ENCODE peak calls at places on chromosomes 6 and 20, in ten cellular contexts. Y, O, B, F, X, Z, U, L, H and T are unnamed samples.

GRCh38 chr20:34083137-34083536 is 28.9 kb downstream of the EIF2S2 start:
- DNase-seq in H (no peak), Y (peak; percentile 89), Z (peak; percentile 41), U (peak; percentile 32), O (peak; percentile 84), B (peak; percentile 90), X (no peak), F (peak; percentile 47), L (peak; percentile 96), T (peak; percentile 82)

GRCh38 chr6:6825153-6825847 is 236.8 kb downstream of the LY86 start:
- DNase-seq in U (no peak), Z (peak; percentile 56), B (no peak), Y (no peak), X (no peak), H (no peak), L (no peak), F (no peak), O (no peak), T (no peak)

GRCh38 chr6:118297821-118298220 is 250.3 kb upstream of the PLN start:
- DNase-seq in X (no peak), F (no peak), Z (no peak), Y (no peak), H (no peak), B (no peak), O (no peak), L (no peak), U (no peak), T (no peak)

GRCh38 chr20:46688151-46689081 is 828 bp downstream of the TP53RK start:
- DNase-seq in L (peak; percentile 76), Z (no peak), B (no peak), F (no peak), X (no peak), H (peak; percentile 82), O (no peak), Y (peak; percentile 28), U (peak; percentile 72), T (peak; percentile 58)

GRCh38 chr20:25659999-25660398 is 36.2 kb upstream of the NANP start:
- DNase-seq in O (no peak), Y (no peak), X (no peak), F (no peak), L (no peak), B (no peak), U (no peak), H (no peak), Z (no peak), T (no peak)

GRCh38 chr6:161748535-161749386 is 474.9 kb upstream of the AGPAT4 start:
- DNase-seq in F (peak; percentile 37), U (peak; percentile 5), B (peak; percentile 29), O (peak; percentile 45), Y (no peak), X (no peak), H (peak; percentile 5), L (peak; percentile 25), Z (no peak), T (no peak)

GRCh38 chr6:3287308-3287707 is 28.6 kb downstream of the PSMG4 start:
- DNase-seq in H (no peak), L (no peak), O (no peak), F (no peak), Y (no peak), B (no peak), Z (no peak), X (peak; percentile 67), U (no peak), T (no peak)

GRCh38 chr20:21390768-21391167 is 6.6 kb downstream of the NKX2-4 start:
- DNase-seq in O (no peak), Z (no peak), F (no peak), Y (no peak), H (no peak), B (no peak), X (no peak), U (no peak), L (no peak), T (no peak)

GRCh38 chr6:41733707-41734665 is 1.4 kb downstream of the TFEB start:
- DNase-seq in U (peak; percentile 71), O (peak; percentile 74), H (peak; percentile 91), B (peak; percentile 84), X (peak; percentile 98), F (peak; percentile 83), L (peak; percentile 83), Y (peak; percentile 76), Z (peak; percentile 58), T (peak; percentile 90)

GRCh38 chr6:106870069-106870468 is 104.5 kb downstream of the CD24 start:
- DNase-seq in F (no peak), X (no peak), O (no peak), Y (peak; percentile 80), H (peak; percentile 57), Z (no peak), L (peak; percentile 83), U (no peak), B (no peak), T (peak; percentile 32)

GRCh38 chr20:61901421-61902212 is 164.1 kb downstream of the TAF4 start:
- DNase-seq in L (peak; percentile 60), Y (no peak), X (peak; percentile 64), U (no peak), O (no peak), F (no peak), H (no peak), B (no peak), Z (no peak), T (peak; percentile 9)

GRCh38 chr6:132479131-132479530 is 33.8 kb downstream of the STX7 start:
- DNase-seq in Z (no peak), Y (no peak), U (no peak), B (no peak), H (peak; percentile 44), O (no peak), L (no peak), X (no peak), F (no peak), T (peak; percentile 33)

GRCh38 chr6:131000544-131000943 is 62.5 kb downstream of the EPB41L2 start:
- DNase-seq in X (no peak), U (no peak), H (no peak), B (no peak), L (no peak), Z (no peak), Y (no peak), O (no peak), F (no peak), T (no peak)

GRCh38 chr6:18390476-18390875 is 3.3 kb downstream of the RNF144B start:
- DNase-seq in X (no peak), L (no peak), F (no peak), H (no peak), Y (peak; percentile 14), O (no peak), B (no peak), U (no peak), Z (no peak), T (no peak)
- H3K4me3 ChIP-seq in X (no peak overlapping the region), L (no peak overlapping the region), F (no peak overlapping the region), H (peak overlapping the region; percentile 85), Y (no peak overlapping the region), O (peak overlapping the region; percentile 69), B (peak overlapping the region; percentile 72), U (peak overlapping the region; percentile 79), Z (no peak overlapping the region), T (no peak overlapping the region)

GRCh38 chr20:58906894-58907293 is 54.4 kb downstream of the GNAS start:
- DNase-seq in Z (no peak), B (no peak), L (peak; percentile 86), U (peak; percentile 91), X (no peak), Y (peak; percentile 47), O (no peak), H (peak; percentile 77), F (no peak), T (peak; percentile 72)
- H3K4me3 ChIP-seq in Z (no peak overlapping the region), B (peak overlapping the region; percentile 31), L (peak overlapping the region; percentile 61), U (no peak overlapping the region), X (no peak overlapping the region), Y (no peak overlapping the region), O (no peak overlapping the region), H (peak overlapping the region; percentile 53), F (no peak overlapping the region), T (peak overlapping the region; percentile 13)

DNA sequence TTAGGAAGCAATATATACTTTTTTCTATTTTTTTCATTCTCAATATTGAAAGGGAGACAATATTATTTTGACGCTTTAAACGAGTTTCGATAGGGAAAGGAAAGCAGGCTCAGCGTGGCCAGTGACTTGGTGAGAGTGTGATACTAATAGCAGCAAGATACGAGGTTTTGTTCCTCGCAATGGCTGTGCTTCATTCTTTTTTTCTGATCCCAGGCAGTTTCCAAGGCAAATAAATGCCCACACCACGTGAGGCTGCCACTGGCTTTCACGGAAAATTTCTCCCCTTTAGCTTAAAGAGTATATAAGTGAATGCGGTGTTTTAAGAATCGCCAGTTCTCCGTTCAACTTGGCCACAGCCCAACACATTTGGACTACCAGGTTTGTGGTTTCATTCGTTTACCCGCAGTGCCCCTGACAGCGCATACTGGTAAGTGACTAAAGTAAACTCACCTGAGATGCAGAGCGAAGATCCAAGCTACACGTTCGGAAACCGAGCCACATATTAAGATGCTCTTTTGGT is 196.4 kb upstream of the ZNF184 start:
- DNase-seq in Y (peak; percentile 35), L (peak; percentile 53), H (peak; percentile 48), X (no peak), O (no peak), B (no peak), F (no peak), Z (no peak), U (peak; percentile 21), T (no peak)
- H3K4me3 ChIP-seq in Y (peak overlapping the region; percentile 41), L (peak overlapping the region; percentile 68), H (peak overlapping the region; percentile 70), X (no peak overlapping the region), O (no peak overlapping the region), B (no peak overlapping the region), F (no peak overlapping the region), Z (no peak overlapping the region), U (no peak overlapping the region), T (peak overlapping the region; percentile 21)

GRCh38 chr6:38079537-38079936 is 260.0 kb downstream of the ZFAND3 start:
- DNase-seq in F (no peak), U (no peak), B (no peak), O (no peak), H (no peak), X (no peak), L (no peak), Z (no peak), Y (no peak), T (no peak)

GRCh38 chr6:38080349-38080748 is 260.8 kb downstream of the ZFAND3 start:
- DNase-seq in F (no peak), X (no peak), L (peak; percentile 11), B (no peak), Y (peak; percentile 41), H (peak; percentile 54), Z (no peak), O (no peak), U (peak; percentile 36), T (peak; percentile 13)

GRCh38 chr6:38078671-38079070 is 259.1 kb downstream of the ZFAND3 start:
- DNase-seq in U (no peak), X (no peak), Y (no peak), O (no peak), H (no peak), Z (no peak), B (no peak), L (no peak), F (no peak), T (no peak)

GRCh38 chr6:38079107-38079506 is 259.6 kb downstream of the ZFAND3 start:
- DNase-seq in H (no peak), Y (no peak), B (no peak), X (no peak), Z (no peak), O (no peak), F (no peak), L (no peak), U (no peak), T (no peak)

DNA sequence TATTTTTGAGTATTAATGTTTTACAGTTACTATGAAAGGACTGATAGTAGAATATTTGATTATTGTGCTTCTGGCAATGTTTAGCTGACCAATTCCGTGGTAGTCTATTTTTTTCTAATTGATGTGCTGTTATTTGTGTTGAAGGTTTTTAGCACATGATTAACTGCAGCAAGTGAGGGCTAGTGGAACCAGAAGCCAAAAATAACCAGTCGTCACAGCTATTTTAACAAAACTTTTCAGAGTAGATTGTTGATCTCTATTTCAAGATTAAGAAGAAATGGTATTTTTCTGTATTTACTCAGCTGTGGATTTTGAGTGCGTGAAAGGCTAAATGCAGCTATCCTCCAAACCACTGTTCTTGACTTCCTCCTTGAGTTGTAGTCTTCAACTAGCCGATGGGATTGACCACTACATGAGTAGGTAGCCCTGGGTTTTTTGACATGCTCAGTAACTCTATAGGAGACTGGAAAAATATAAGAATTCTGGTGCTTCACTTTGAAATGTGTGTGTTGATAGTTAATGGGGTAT is 258.0 kb downstream of the ZFAND3 start:
- DNase-seq in L (no peak), U (no peak), H (no peak), O (no peak), X (no peak), F (no peak), Y (peak; percentile 16), B (no peak), Z (no peak), T (peak; percentile 8)
- H3K4me3 ChIP-seq in L (no peak overlapping the region), U (no peak overlapping the region), H (no peak overlapping the region), O (no peak overlapping the region), X (no peak overlapping the region), F (no peak overlapping the region), Y (no peak overlapping the region), B (no peak overlapping the region), Z (no peak overlapping the region), T (no peak overlapping the region)